ENCODE peak calls at places on chromosomes 11 and 22, in eight cellular contexts. K is thyroid gland; G is nucleus accumbens; H is ELR; O is upper lobe of right lung; Q is lung; V is aorta; E is stimulated activated CD8-positive, alpha-beta memory T cell treated with anti-CD3 and anti-CD28 coated beads, Interleukin-15, amount 100 ng/mL, for 4 hours. P is an unnamed sample.

GRCh38 chr11:68313574-68314202 is 1.3 kb downstream of the LRP5 start:
- DNase-seq in K (no peak), G (no peak), H (peak; percentile 37), O (peak; percentile 66), Q (no peak), V (no peak), E (no peak), P (no peak)

GRCh38 chr11:74135516-74135840 is 35.3 kb downstream of the C2CD3 start:
- DNase-seq in K (no peak), G (no peak), H (no peak), O (no peak), Q (no peak), V (no peak), E (no peak), P (no peak)

GRCh38 chr11:111942826-111943225 is 5.7 kb downstream of the DIXDC1 start:
- DNase-seq in K (no peak), G (no peak), H (peak; percentile 40), O (no peak), Q (no peak), V (no peak), E (no peak), P (no peak)

GRCh38 chr11:102446606-102447005 is 6.0 kb downstream of the TMEM123 start:
- DNase-seq in K (no peak), G (no peak), H (peak; percentile 94), O (no peak), Q (no peak), V (no peak), E (no peak), P (no peak)

GRCh38 chr11:73402834-73403185 is 26.6 kb downstream of the RELT start:
- DNase-seq in K (no peak), G (no peak), H (peak; percentile 53), O (no peak), Q (no peak), V (no peak), E (no peak), P (no peak)

GRCh38 chr11:72813740-72814138 is 472 bp upstream of the ATG16L2 start:
- DNase-seq in K (peak; percentile 81), G (peak; percentile 89), H (peak; percentile 83), O (peak; percentile 95), Q (peak; percentile 81), V (peak; percentile 94), E (no peak), P (no peak)

GRCh38 chr11:79472736-79473536 is 32.1 kb upstream of the TENM4 start:
- DNase-seq in K (no peak), G (no peak), H (no peak), O (no peak), Q (no peak), V (no peak), E (no peak), P (no peak)

GRCh38 chr22:23538502-23538860 is 41.6 kb downstream of the IGLL1 start:
- DNase-seq in K (no peak), G (no peak), H (no peak), O (peak; percentile 30), Q (no peak), V (peak; percentile 57), E (no peak), P (no peak)

P was measured in hypothalamus.